ENCODE peak calls at places on chromosome 22, in six cellular contexts. W, O, P, Z, V and D are unnamed samples.

GRCh38 chr22:44261164-44261860 is 51.4 kb downstream of the SHISAL1 start:
- DNase-seq in W (no peak), O (no peak), P (no peak), Z (no peak), V (no peak), D (peak; percentile 53)

GRCh38 chr22:20152464-20152890 is 1.6 kb upstream of the CCDC188 start:
- DNase-seq in W (no peak), O (no peak), P (no peak), Z (no peak), V (no peak), D (no peak)

GRCh38 chr22:47380692-47381091 is 618.2 kb downstream of the TBC1D22A start:
- DNase-seq in W (no peak), O (no peak), P (no peak), Z (no peak), V (no peak), D (no peak)

GRCh38 chr22:32969502-32969901 is 88.7 kb downstream of the SYN3 start:
- DNase-seq in W (no peak), O (no peak), P (no peak), Z (no peak), V (no peak), D (no peak)

GRCh38 chr22:23305922-23306374 is 125.6 kb downstream of the BCR start:
- DNase-seq in W (peak; percentile 65), O (no peak), P (no peak), Z (no peak), V (peak; percentile 72), D (peak; percentile 94)

GRCh38 chr22:24304067-24304675 is 33.5 kb downstream of the SPECC1L start:
- DNase-seq in W (no peak), O (no peak), P (no peak), Z (no peak), V (no peak), D (no peak)

GRCh38 chr22:35394810-35395563 is 5.0 kb upstream of the MCM5 start:
- DNase-seq in W (no peak), O (no peak), P (no peak), Z (no peak), V (no peak), D (no peak)

GRCh38 chr22:44325718-44326548 is 13.2 kb upstream of the SHISAL1 start:
- DNase-seq in W (no peak), O (no peak), P (no peak), Z (no peak), V (no peak), D (no peak)

GRCh38 chr22:46763051-46763705 is 728 bp downstream of the TBC1D22A start:
- DNase-seq in W (no peak), O (no peak), P (peak; percentile 30), Z (peak; percentile 67), V (no peak), D (no peak)

GRCh38 chr22:31230871-31231621 is 18.9 kb downstream of the LIMK2 start:
- DNase-seq in W (no peak), O (no peak), P (peak; percentile 57), Z (peak; percentile 24), V (peak; percentile 68), D (no peak)

GRCh38 chr22:38348751-38349496 is 31.7 kb upstream of the CSNK1E start:
- DNase-seq in W (peak; percentile 8), O (peak; percentile 87), P (no peak), Z (no peak), V (peak; percentile 21), D (no peak)
- H3K4me3 ChIP-seq in W (no peak overlapping the region), O (no peak overlapping the region), P (no peak overlapping the region), Z (no peak overlapping the region), V (no peak overlapping the region), D (no peak overlapping the region)

GRCh38 chr22:49673048-49673447 is 154.6 kb downstream of the BRD1 start:
- DNase-seq in W (no peak), O (no peak), P (no peak), Z (no peak), V (no peak), D (no peak)

GRCh38 chr22:49670610-49671330 is 156.9 kb downstream of the BRD1 start:
- DNase-seq in W (no peak), O (no peak), P (peak; percentile 37), Z (no peak), V (peak; percentile 23), D (no peak)

GRCh38 chr22:49674479-49674830 is 153.2 kb downstream of the BRD1 start:
- DNase-seq in W (no peak), O (no peak), P (no peak), Z (no peak), V (no peak), D (no peak)

GRCh38 chr22:49672013-49672516 is 155.6 kb downstream of the BRD1 start:
- DNase-seq in W (no peak), O (no peak), P (no peak), Z (no peak), V (no peak), D (no peak)

DNA sequence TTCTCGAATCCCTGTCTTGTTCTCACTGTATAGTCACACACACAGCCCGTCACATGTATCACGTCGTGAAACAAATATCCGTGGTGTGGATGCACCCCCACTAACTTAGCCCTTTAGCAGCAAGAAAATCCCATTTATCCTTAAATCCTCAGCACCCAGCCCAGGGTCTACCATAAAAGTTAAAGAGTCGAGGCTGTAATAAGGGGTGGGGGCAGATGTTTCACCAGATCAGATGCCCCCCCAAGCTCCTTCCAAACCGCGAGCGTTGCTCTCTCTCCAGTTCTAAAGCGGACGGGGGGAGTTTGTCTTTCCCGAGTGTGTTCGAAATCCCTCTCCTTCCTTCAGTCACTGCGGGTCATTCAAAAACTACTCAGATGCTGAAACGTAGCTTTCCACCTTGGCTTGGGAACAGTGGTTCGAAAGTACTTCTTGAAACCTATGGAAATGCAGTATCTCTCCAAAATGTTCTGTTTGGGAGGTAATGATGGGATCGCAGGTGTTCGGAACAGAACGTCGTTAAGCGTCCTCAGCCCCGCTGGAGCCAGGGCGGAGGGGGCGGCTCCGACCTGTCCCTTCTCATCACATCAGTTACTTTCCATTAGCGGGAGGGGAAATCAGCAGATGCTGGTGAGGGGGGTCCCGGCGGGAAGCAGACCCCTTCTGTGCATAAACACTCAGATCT is 156.2 kb downstream of the BRD1 start:
- DNase-seq in W (no peak), O (no peak), P (no peak), Z (no peak), V (peak; percentile 3), D (no peak)
- H3K27me3 ChIP-seq in W (peaks cover 77% of the 10 kb centered on the region), O (peaks cover 39% of the 10 kb centered on the region), P (peaks cover 19% of the 10 kb centered on the region), Z (peaks cover 11% of the 10 kb centered on the region), V (peaks cover 92% of the 10 kb centered on the region), D (peaks cover 4% of the 10 kb centered on the region)

GRCh38 chr22:41922336-41922735 is 4.3 kb downstream of the TNFRSF13C start:
- DNase-seq in W (no peak), O (no peak), P (no peak), Z (no peak), V (no peak), D (no peak)

GRCh38 chr22:41922940-41923594 is 3.5 kb downstream of the TNFRSF13C start:
- DNase-seq in W (no peak), O (no peak), P (no peak), Z (no peak), V (no peak), D (no peak)

GRCh38 chr22:41917906-41918791 is 3.3 kb upstream of the SHISA8 start:
- DNase-seq in W (no peak), O (no peak), P (no peak), Z (no peak), V (peak; percentile 58), D (no peak)

GRCh38 chr22:41919357-41920224 is 4.7 kb upstream of the SHISA8 start:
- DNase-seq in W (no peak), O (no peak), P (peak; percentile 82), Z (peak; percentile 35), V (peak; percentile 70), D (peak; percentile 72)

DNA sequence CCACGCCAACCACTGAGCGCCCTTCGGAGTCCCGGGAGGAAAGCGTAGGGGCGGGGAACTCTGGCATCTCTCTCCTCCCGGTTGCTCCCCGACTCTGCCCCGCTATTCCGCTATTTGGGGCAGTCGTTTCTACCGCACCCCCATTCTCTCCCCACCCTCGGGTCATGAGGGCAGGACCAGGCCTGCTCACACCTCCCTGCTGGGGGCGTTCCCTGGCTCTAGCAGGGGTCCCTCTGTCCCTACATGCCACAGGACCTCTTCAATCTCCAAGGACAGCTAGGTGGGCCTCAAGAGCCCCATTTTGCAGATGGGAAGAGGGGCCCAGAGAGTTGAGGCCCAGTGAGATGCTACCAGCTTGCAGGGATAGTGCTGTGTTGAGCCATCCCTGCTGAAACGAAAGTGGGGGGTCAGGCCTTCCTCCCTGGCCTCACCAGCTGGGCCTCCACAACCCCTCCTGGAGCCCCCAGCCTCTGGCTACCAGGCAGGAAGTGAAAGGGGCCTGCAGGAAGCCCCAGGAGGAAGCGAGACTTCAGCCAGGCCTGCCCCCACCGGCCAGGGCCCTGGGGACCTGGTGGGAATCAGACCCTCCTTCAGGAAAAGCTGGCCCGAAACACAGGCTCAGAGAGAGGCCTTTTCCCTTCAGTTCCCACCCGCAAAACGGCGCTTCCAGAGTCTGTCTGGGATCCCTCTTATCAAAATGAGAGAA is 5.5 kb upstream of the SHISA8 start:
- DNase-seq in W (no peak), O (no peak), P (no peak), Z (no peak), V (no peak), D (no peak)
- H3K4me3 ChIP-seq in W (peak overlapping the region; percentile 38), O (peak overlapping the region; percentile 59), P (no peak overlapping the region), Z (no peak overlapping the region), V (peak overlapping the region; percentile 55), D (peak overlapping the region; percentile 72)

GRCh38 chr22:16827506-16827905 is 2.3 kb upstream of the XKR3 start:
- DNase-seq in W (no peak), O (no peak), P (no peak), Z (no peak), V (no peak), D (no peak)

GRCh38 chr22:16829985-16830384 is 4.8 kb upstream of the XKR3 start:
- DNase-seq in W (no peak), O (no peak), P (no peak), Z (no peak), V (no peak), D (no peak)

GRCh38 chr22:16828876-16829275 is 3.7 kb upstream of the XKR3 start:
- DNase-seq in W (no peak), O (no peak), P (peak; percentile 57), Z (no peak), V (no peak), D (no peak)

GRCh38 chr22:16819249-16819648 is 6.0 kb downstream of the XKR3 start:
- DNase-seq in W (no peak), O (no peak), P (no peak), Z (no peak), V (no peak), D (no peak)

GRCh38 chr22:16824718-16825687 is at the start of gene XKR3:
- DNase-seq in W (no peak), O (no peak), P (peak; percentile 55), Z (no peak), V (no peak), D (no peak)
- H3K27me3 ChIP-seq in W (no peaks in the 10 kb centered on the region), O (no peaks in the 10 kb centered on the region), P (no peaks in the 10 kb centered on the region), Z (no peaks in the 10 kb centered on the region), V (no peaks in the 10 kb centered on the region), D (no peaks in the 10 kb centered on the region)

GRCh38 chr22:38923463-38924196 is 33.8 kb upstream of the APOBEC3A start:
- DNase-seq in W (no peak), O (no peak), P (peak; percentile 23), Z (no peak), V (peak; percentile 80), D (peak; percentile 46)
- H3K4me3 ChIP-seq in W (no peak overlapping the region), O (peak overlapping the region; percentile 26), P (no peak overlapping the region), Z (no peak overlapping the region), V (peak overlapping the region; percentile 11), D (peak overlapping the region; percentile 34)